ENCODE peak calls at places on chromosomes 16 and 17, in five cellular contexts. M is astrocyte, O is A673, T is PC-3, N is hepatocyte. L is an unnamed sample. For H3K4me1, the result is how much of the 10 kb centered on the place peaks cover.

GRCh38 chr17:66953661-66954060 is 10.8 kb upstream of the CACNG4 start:
- DNase-seq in N (no peak), T (no peak), M (no peak), O (no peak), L (no peak)

GRCh38 chr16:21101631-21102420 is 48.8 kb downstream of the DNAH3 start:
- DNase-seq in M (no peak), O (no peak), T (peak), N (peak), L (peak)

GRCh38 chr16:50276128-50276444 is 9.7 kb downstream of the ADCY7 start:
- DNase-seq in N (no peak), T (no peak), O (no peak), M (no peak), L (no peak)

GRCh38 chr17:45895969-45896793 is 1.8 kb downstream of the MAPT start:
- DNase-seq in N (no peak), T (no peak), M (no peak), O (no peak), L (no peak)

GRCh38 chr16:50828164-50828702 is 86.3 kb downstream of the CYLD start:
- DNase-seq in T (no peak), O (no peak), N (no peak), M (no peak), L (no peak)

GRCh38 chr17:28846231-28846630 is 3.6 kb upstream of the FAM222B start:
- DNase-seq in O (no peak), M (no peak), N (no peak), T (peak), L (no peak)

GRCh38 chr17:81124377-81124776 is 40.9 kb upstream of the PVALEF start:
- DNase-seq in N (no peak), M (no peak), T (no peak), O (no peak), L (no peak)

GRCh38 chr17:65434251-65434650 is 127.2 kb downstream of the AXIN2 start:
- DNase-seq in T (no peak), M (peak), O (no peak), N (peak), L (no peak)

GRCh38 chr17:81239714-81240555 is 817 bp downstream of the NDUFAF8 start:
- DNase-seq in T (peak), N (peak), M (no peak), O (peak), L (no peak)

GRCh38 chr16:75494696-75495601 is at the start of gene CHST6:
- DNase-seq in N (peak), T (no peak), O (peak), M (peak), L (peak)

GRCh38 chr17:37802712-37803416 is 58.0 kb upstream of the HNF1B start:
- DNase-seq in N (no peak), T (no peak), O (no peak), M (peak), L (peak)

GRCh38 chr17:65833214-65833613 is 271.8 kb upstream of the AXIN2 start:
- DNase-seq in O (no peak), N (no peak), T (no peak), M (no peak), L (no peak)

GRCh38 chr17:77423589-77424451 is 283.1 kb downstream of the SEC14L1 start:
- DNase-seq in N (peak), T (peak), M (peak), O (no peak), L (peak)

GRCh38 chr17:30316736-30317135 is 17.1 kb downstream of the TMIGD1 start:
- DNase-seq in N (no peak), T (no peak), O (no peak), M (no peak), L (no peak)

GRCh38 chr16:48607056-48607825 is 2.7 kb downstream of the N4BP1 start:
- DNase-seq in N (peak), T (peak), M (peak), O (no peak), L (peak)

GRCh38 chr17:1573932-1574696 is 11.5 kb upstream of the PITPNA start:
- DNase-seq in T (peak), N (peak), O (peak), M (peak), L (peak)

GRCh38 chr17:33072421-33073175 is 81.0 kb downstream of the SPACA3 start:
- DNase-seq in N (no peak), O (no peak), T (peak), M (peak), L (peak)

GRCh38 chr16:54286330-54287017 is at the start of gene IRX3:
- DNase-seq in T (peak), O (peak), M (peak), N (peak), L (peak)

GRCh38 chr16:15897834-15898254 is 9.4 kb upstream of the CEP20 start:
- DNase-seq in N (no peak), M (peak), O (no peak), T (peak), L (peak)

GRCh38 chr16:30377050-30377811 is 2.6 kb downstream of the MYL11 start:
- DNase-seq in T (no peak), M (peak), N (no peak), O (no peak), L (no peak)

GRCh38 chr16:73231969-73232554 is 184.1 kb upstream of the ZFHX3 start:
- DNase-seq in O (peak), T (no peak), N (no peak), M (peak), L (peak)

GRCh38 chr17:60528828-60529227 is 2.8 kb upstream of the APPBP2 start:
- DNase-seq in T (no peak), N (no peak), M (no peak), O (no peak), L (no peak)

GRCh38 chr16:69444873-69445517 is 20.6 kb downstream of the CYB5B start:
- DNase-seq in M (no peak), O (no peak), T (no peak), N (no peak), L (peak)

GRCh38 chr16:4264546-4264945 is 8.3 kb downstream of the TFAP4 start:
- DNase-seq in M (no peak), N (no peak), O (no peak), T (no peak), L (peak)

GRCh38 chr16:52649870-52650269 is 102.9 kb upstream of the TOX3 start:
- DNase-seq in N (no peak), O (no peak), M (no peak), T (no peak), L (no peak)

GRCh38 chr16:74771656-74772315 is 2.8 kb downstream of the FA2H start:
- DNase-seq in M (no peak), O (no peak), N (no peak), T (no peak), L (no peak)

GRCh38 chr17:20930065-20930760 is 112.6 kb downstream of the USP22 start:
- DNase-seq in M (peak), T (no peak), N (no peak), O (no peak), L (peak)

GRCh38 chr16:85602831-85603755 is 10.0 kb upstream of the GSE1 start:
- DNase-seq in T (no peak), M (no peak), O (no peak), N (no peak), L (no peak)

GRCh38 chr17:81190591-81190990 is 24.6 kb upstream of the AATK start:
- DNase-seq in T (no peak), O (no peak), M (no peak), N (no peak), L (no peak)

GRCh38 chr17:10735251-10735650 is 5.4 kb upstream of the TMEM220 start:
- DNase-seq in N (no peak), O (no peak), T (no peak), M (no peak), L (no peak)

GRCh38 chr17:29140631-29141483 is 39.3 kb downstream of the MYO18A start:
- DNase-seq in O (peak), N (no peak), M (no peak), T (no peak), L (no peak)

GRCh38 chr17:60630352-60630751 is 30.4 kb downstream of the PPM1D start:
- DNase-seq in T (no peak), M (no peak), N (no peak), O (no peak), L (no peak)

GRCh38 chr17:1083451-1084187 is 86.7 kb downstream of the TIMM22 start:
- DNase-seq in O (peak), M (peak), T (no peak), N (no peak), L (peak)

GRCh38 chr16:54125751-54126655 is 160.6 kb downstream of the IRX3 start:
- DNase-seq in N (no peak), M (no peak), T (no peak), O (no peak), L (no peak)

GRCh38 chr17:39486242-39486641 is 25.0 kb downstream of the CDK12 start:
- DNase-seq in O (no peak), M (peak), N (peak), T (peak), L (peak)

GRCh38 chr17:1329745-1330343 is 50.4 kb downstream of the TRARG1 start:
- DNase-seq in M (no peak), O (no peak), N (no peak), T (no peak), L (no peak)

GRCh38 chr16:59748531-59748930 is 1014.4 kb upstream of the GOT2 start:
- DNase-seq in M (no peak), O (no peak), N (no peak), T (no peak), L (peak)

GRCh38 chr17:50053654-50053960 is 2.3 kb upstream of the ITGA3 start:
- DNase-seq in M (no peak), T (no peak), O (no peak), N (no peak), L (no peak)
- H3K4me1 ChIP-seq in M (half or more), T (half or more), O (under half), N (under half), L (under half)

GRCh38 chr16:8877894-8878522 is 4.1 kb upstream of the LITAFD start:
- DNase-seq in N (no peak), M (no peak), O (no peak), T (peak), L (no peak)

GRCh38 chr16:8880839-8881510 is 1.2 kb upstream of the LITAFD start:
- DNase-seq in O (no peak), T (no peak), M (no peak), N (no peak), L (no peak)

GRCh38 chr16:8874388-8874787 is 5.6 kb upstream of the CARHSP1 start:
- DNase-seq in M (no peak), N (peak), O (no peak), T (no peak), L (no peak)

GRCh38 chr16:8882041-8882617 is at the start of gene LITAFD:
- DNase-seq in M (no peak), N (no peak), T (no peak), O (no peak), L (no peak)

GRCh38 chr16:8878523-8878911 is 3.6 kb upstream of the LITAFD start:
- DNase-seq in T (peak), O (no peak), M (peak), N (peak), L (peak)
- TF ChIP-seq EZH2 in T (no peak), O (no peak), M (no peak), N (no peak), L (no peak)

DNA sequence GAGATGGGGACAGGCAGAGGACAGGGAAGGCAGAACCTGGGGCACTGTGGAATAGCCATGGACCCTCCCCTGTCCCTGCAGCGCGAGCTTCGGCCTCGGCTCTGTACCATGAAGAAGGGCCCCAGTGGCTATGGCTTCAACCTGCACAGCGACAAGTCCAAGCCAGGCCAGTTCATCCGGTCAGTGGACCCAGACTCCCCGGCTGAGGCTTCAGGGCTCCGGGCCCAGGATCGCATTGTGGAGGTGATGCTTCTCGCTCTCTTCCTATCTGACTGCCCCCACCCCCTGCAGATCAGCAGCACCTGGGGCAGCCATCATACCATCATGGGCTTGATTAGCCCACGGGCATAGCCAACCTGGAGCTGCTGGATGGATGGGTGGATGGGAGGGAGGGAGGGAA is 13.5 kb downstream of the NHERF1 start:
- DNase-seq in N (no peak), M (no peak), T (no peak), O (no peak), L (no peak)
- H3K4me1 ChIP-seq in N (half or more), M (under half), T (under half), O (under half), L (under half)

GRCh38 chr17:42700890-42701289 is 18.6 kb downstream of the CNTNAP1 start:
- DNase-seq in N (no peak), T (no peak), M (no peak), O (no peak), L (no peak)

GRCh38 chr17:42697108-42697811 is 14.9 kb downstream of the CNTNAP1 start:
- DNase-seq in T (no peak), O (no peak), N (no peak), M (no peak), L (no peak)

GRCh38 chr17:42695500-42695899 is 13.2 kb downstream of the CNTNAP1 start:
- DNase-seq in M (no peak), N (no peak), T (no peak), O (no peak), L (no peak)

GRCh38 chr17:42699415-42699740 is 17.0 kb downstream of the CNTNAP1 start:
- DNase-seq in T (no peak), O (no peak), M (no peak), N (no peak), L (no peak)

DNA sequence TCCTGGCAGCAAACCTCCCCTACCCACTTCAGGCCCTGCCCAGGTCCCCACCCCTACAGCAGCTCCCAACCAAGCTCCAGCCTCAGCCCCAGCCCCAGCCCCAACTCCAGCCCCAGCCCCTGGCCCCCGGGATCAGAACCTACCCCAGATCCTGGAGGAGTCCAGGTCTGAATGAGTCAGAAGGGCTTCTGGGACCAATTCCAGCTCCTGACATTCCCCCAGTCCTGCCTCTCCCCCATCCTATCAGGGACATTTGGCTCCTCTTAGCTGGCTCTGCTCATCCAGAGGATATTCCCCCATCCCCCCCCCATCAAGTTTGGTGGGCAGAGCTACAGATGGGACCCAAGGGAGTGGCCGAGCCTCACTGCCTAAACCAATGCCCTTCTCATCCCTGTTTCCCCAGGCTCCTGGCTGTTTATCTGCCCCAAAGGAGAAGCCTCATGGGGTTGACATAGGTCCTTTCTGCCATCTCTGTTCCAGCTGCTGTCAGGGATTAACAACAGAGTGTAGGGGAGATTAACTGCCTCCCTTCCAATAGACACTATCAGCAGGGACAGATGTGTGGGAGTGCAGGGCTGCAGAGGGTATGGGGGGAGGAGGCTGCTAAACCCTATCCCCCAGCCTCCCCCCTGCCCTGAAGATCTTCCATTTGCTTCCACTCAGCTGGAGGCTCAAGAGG is 16.5 kb downstream of the CNTNAP1 start:
- DNase-seq in T (peak), N (no peak), O (no peak), M (peak), L (peak)
- TF ChIP-seq EZH2 in T (no peak), N (no peak), O (no peak), M (no peak), L (no peak)

DNA sequence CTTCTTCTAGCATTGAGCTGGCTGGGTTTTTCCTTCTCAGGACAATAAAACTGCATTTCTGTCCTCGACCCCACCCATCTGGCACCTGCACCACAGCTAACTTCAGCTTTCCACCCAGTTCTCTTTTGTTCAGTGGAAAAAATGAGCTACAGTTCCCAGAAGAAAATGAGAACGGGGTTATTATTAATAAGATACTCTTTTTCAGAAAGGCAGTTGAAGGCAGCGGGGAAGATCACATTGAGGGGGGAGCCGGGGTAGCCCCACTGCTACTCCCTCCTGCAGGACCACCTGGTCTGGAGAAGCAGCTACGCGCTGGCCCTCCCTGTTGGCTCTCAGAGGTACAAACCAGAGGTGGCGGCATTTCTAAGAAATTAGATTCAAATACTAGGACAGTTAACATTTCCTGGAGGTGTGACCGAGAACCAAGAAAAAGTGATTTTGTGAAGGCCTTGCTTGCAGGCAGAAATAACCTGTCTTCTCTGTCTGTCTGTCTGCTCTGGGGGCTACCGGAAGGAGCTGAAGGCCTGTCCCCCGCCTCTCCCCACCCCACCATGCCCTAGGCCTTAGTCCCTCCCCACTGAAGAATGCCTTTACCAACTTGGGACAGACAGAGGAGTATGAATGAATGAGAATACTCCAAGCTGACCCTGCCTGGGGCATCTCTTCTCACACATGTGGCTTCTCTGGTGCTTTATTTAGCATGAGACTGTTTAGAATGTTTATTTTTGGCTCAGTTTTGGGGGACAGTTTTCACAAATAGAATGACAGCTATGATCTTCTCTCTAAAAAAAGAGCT is 123.8 kb downstream of the XYLT1 start:
- DNase-seq in M (no peak), O (no peak), N (peak), T (no peak), L (no peak)
- H3K4me1 ChIP-seq in M (under half), O (under half), N (under half), T (under half), L (under half)

L was measured in fibroblast of lung.